ENCODE peak calls at places on chromosome 4, in four cellular contexts. O, A, Y and L are unnamed samples.

GRCh38 chr4:123631699-123632098 is 235.1 kb downstream of the SPRY1 start:
- DNase-seq in O (peak), A (no peak), Y (no peak), L (no peak)

GRCh38 chr4:6658635-6659075 is 18.2 kb downstream of the MRFAP1 start:
- DNase-seq in O (no peak), A (no peak), Y (peak), L (peak)

GRCh38 chr4:152464030-152464823 is 71.7 kb downstream of the FBXW7 start:
- DNase-seq in O (no peak), A (no peak), Y (no peak), L (no peak)

GRCh38 chr4:141660880-141661279 is 24.5 kb downstream of the IL15 start:
- DNase-seq in O (no peak), A (no peak), Y (no peak), L (no peak)

GRCh38 chr4:190018201-190018920 is 8.7 kb downstream of the FRG2 start:
- DNase-seq in O (no peak), A (no peak), Y (no peak), L (no peak)

GRCh38 chr4:168751263-168752225 is 254.7 kb downstream of the PALLD start:
- DNase-seq in O (no peak), A (no peak), Y (no peak), L (no peak)

GRCh38 chr4:92305148-92305877 is 1.5 kb downstream of the GRID2 start:
- DNase-seq in O (peak), A (no peak), Y (peak), L (peak)

GRCh38 chr4:723706-724105 is 18.1 kb downstream of the PCGF3 start:
- DNase-seq in O (no peak), A (no peak), Y (no peak), L (no peak)

GRCh38 chr4:179095585-179096228 is 1653.5 kb upstream of the AGA start:
- DNase-seq in O (peak), A (no peak), Y (peak), L (peak)

GRCh38 chr4:15674926-15675325 is 6.7 kb upstream of the FAM200B start:
- DNase-seq in O (no peak), A (no peak), Y (no peak), L (no peak)

GRCh38 chr4:184064877-184065276 is 152.8 kb downstream of the ENPP6 start:
- DNase-seq in O (no peak), A (no peak), Y (no peak), L (no peak)

GRCh38 chr4:99746443-99746842 is 70.2 kb upstream of the DAPP1 start:
- DNase-seq in O (no peak), A (no peak), Y (no peak), L (no peak)

GRCh38 chr4:175351473-175351872 is 433.3 kb downstream of the ADAM29 start:
- DNase-seq in O (no peak), A (no peak), Y (no peak), L (no peak)

GRCh38 chr4:137070614-137071013 is 461.7 kb downstream of the PCDH18 start:
- DNase-seq in O (no peak), A (no peak), Y (no peak), L (no peak)

GRCh38 chr4:74875451-74875850 is 57.5 kb upstream of the PARM1 start:
- DNase-seq in O (no peak), A (no peak), Y (no peak), L (no peak)

GRCh38 chr4:95381843-95382580 is 166.8 kb downstream of the UNC5C start:
- DNase-seq in O (no peak), A (no peak), Y (no peak), L (no peak)

GRCh38 chr4:8735236-8736082 is 136.2 kb downstream of the HMX1 start:
- DNase-seq in O (no peak), A (no peak), Y (no peak), L (no peak)

GRCh38 chr4:182554736-182555135 is 311.5 kb downstream of the TENM3 start:
- DNase-seq in O (no peak), A (no peak), Y (no peak), L (no peak)

GRCh38 chr4:152965614-152966013 is 29.5 kb downstream of the FHDC1 start:
- DNase-seq in O (no peak), A (no peak), Y (no peak), L (no peak)

GRCh38 chr4:77761595-77761994 is 57.6 kb downstream of the CNOT6L start:
- DNase-seq in O (no peak), A (no peak), Y (no peak), L (no peak)

GRCh38 chr4:88101165-88101564 is 57.3 kb downstream of the ABCG2 start:
- DNase-seq in O (no peak), A (no peak), Y (no peak), L (no peak)

GRCh38 chr4:56264861-56265260 is 122.4 kb downstream of the AASDH start:
- DNase-seq in O (no peak), A (no peak), Y (no peak), L (no peak)

GRCh38 chr4:162767090-162767489 is 399.6 kb downstream of the NAF1 start:
- DNase-seq in O (no peak), A (no peak), Y (no peak), L (no peak)